ENCODE peak calls at places on chromosomes 4 and X, in five cellular contexts. N, H, Y, Z and W are unnamed samples.
A peak's percentile ranks its signal among the peaks of the same experiment; 100 is the strongest.

GRCh38 chr4:110411599-110412011 is 64.3 kb upstream of the ENPEP start:
- DNase-seq in N (no peak), H (no peak), Y (no peak), Z (no peak), W (no peak)

GRCh38 chrX:37578045-37578444 is 6.6 kb downstream of the LANCL3 start:
- DNase-seq in N (no peak), H (no peak), Y (no peak), Z (no peak), W (no peak)

GRCh38 chr4:10535900-10536299 is 78.7 kb upstream of the ZNF518B start:
- DNase-seq in N (no peak), H (no peak), Y (no peak), Z (no peak), W (no peak)

GRCh38 chr4:37917388-37917787 is 26.5 kb downstream of the TBC1D1 start:
- DNase-seq in N (no peak), H (no peak), Y (no peak), Z (no peak), W (peak; percentile 36)

GRCh38 chr4:94603170-94603747 is 151.5 kb downstream of the PDLIM5 start:
- DNase-seq in N (no peak), H (peak; percentile 39), Y (peak; percentile 28), Z (peak; percentile 45), W (no peak)

GRCh38 chr4:64899563-64899962 is 490.3 kb upstream of the TECRL start:
- DNase-seq in N (no peak), H (no peak), Y (no peak), Z (no peak), W (no peak)

GRCh38 chr4:109243871-109244270 is 58.6 kb downstream of the COL25A1 start:
- DNase-seq in N (no peak), H (no peak), Y (no peak), Z (no peak), W (no peak)

GRCh38 chr4:15695240-15695699 is 7.6 kb upstream of the BST1 start:
- DNase-seq in N (no peak), H (no peak), Y (no peak), Z (no peak), W (no peak)

GRCh38 chr4:180009316-180009715 is 2233.9 kb upstream of the TENM3 start:
- DNase-seq in N (no peak), H (no peak), Y (no peak), Z (no peak), W (no peak)

GRCh38 chr4:98501383-98501782 is 157.0 kb downstream of the TSPAN5 start:
- DNase-seq in N (no peak), H (no peak), Y (no peak), Z (no peak), W (no peak)

GRCh38 chr4:40840985-40841571 is 91.3 kb downstream of the NSUN7 start:
- DNase-seq in N (peak; percentile 80), H (peak; percentile 73), Y (peak; percentile 82), Z (peak; percentile 37), W (peak; percentile 64)

GRCh38 chrX:135974279-135974856 is 580 bp upstream of the MMGT1 start:
- DNase-seq in N (peak; percentile 74), H (peak; percentile 66), Y (peak; percentile 69), Z (peak; percentile 68), W (peak; percentile 81)

GRCh38 chr4:186725422-186726149 is 1.9 kb upstream of the FAT1 start:
- DNase-seq in N (peak; percentile 76), H (peak; percentile 74), Y (peak; percentile 79), Z (peak; percentile 72), W (peak; percentile 81)

GRCh38 chr4:109441858-109442480 is 8.4 kb downstream of the SEC24B start:
- DNase-seq in N (no peak), H (no peak), Y (no peak), Z (no peak), W (no peak)

GRCh38 chrX:1361275-1361674 is 24.7 kb downstream of the IL3RA start:
- DNase-seq in N (no peak), H (no peak), Y (no peak), Z (no peak), W (no peak)

GRCh38 chr4:72969957-72970356 is 99.6 kb downstream of the COX18 start:
- DNase-seq in N (no peak), H (no peak), Y (peak; percentile 23), Z (no peak), W (no peak)

GRCh38 chrX:9466115-9466495 is 1.2 kb downstream of the TBL1X start:
- DNase-seq in N (peak; percentile 64), H (no peak), Y (peak; percentile 53), Z (peak; percentile 31), W (peak; percentile 42)

GRCh38 chrX:68396953-68397352 is 36.3 kb downstream of the OPHN1 start:
- DNase-seq in N (no peak), H (no peak), Y (no peak), Z (peak; percentile 15), W (peak; percentile 17)

GRCh38 chr4:149676076-149676475 is 139.6 kb downstream of the IQCM start:
- DNase-seq in N (no peak), H (no peak), Y (no peak), Z (no peak), W (no peak)

GRCh38 chrX:123975180-123975579 is 13.7 kb downstream of the STAG2 start:
- DNase-seq in N (no peak), H (no peak), Y (no peak), Z (no peak), W (no peak)

GRCh38 chr4:76061977-76062376 is 12.5 kb upstream of the ART3 start:
- DNase-seq in N (no peak), H (no peak), Y (no peak), Z (no peak), W (no peak)

GRCh38 chrX:150643271-150643670 is 49.9 kb upstream of the MTMR1 start:
- DNase-seq in N (no peak), H (no peak), Y (no peak), Z (no peak), W (no peak)

GRCh38 chrX:7582191-7582590 is 260.8 kb upstream of the VCX start:
- DNase-seq in N (no peak), H (no peak), Y (no peak), Z (no peak), W (no peak)

GRCh38 chrX:7580127-7580526 is 262.8 kb upstream of the VCX start:
- DNase-seq in N (no peak), H (no peak), Y (no peak), Z (no peak), W (no peak)

GRCh38 chrX:7586126-7586525 is 256.8 kb upstream of the VCX start:
- DNase-seq in N (no peak), H (no peak), Y (no peak), Z (no peak), W (no peak)
- TF ChIP-seq CTCF in N (peak; percentile 35), H (no peak), Y (peak; percentile 29), Z (no peak), W (peak; percentile 50)

DNA sequence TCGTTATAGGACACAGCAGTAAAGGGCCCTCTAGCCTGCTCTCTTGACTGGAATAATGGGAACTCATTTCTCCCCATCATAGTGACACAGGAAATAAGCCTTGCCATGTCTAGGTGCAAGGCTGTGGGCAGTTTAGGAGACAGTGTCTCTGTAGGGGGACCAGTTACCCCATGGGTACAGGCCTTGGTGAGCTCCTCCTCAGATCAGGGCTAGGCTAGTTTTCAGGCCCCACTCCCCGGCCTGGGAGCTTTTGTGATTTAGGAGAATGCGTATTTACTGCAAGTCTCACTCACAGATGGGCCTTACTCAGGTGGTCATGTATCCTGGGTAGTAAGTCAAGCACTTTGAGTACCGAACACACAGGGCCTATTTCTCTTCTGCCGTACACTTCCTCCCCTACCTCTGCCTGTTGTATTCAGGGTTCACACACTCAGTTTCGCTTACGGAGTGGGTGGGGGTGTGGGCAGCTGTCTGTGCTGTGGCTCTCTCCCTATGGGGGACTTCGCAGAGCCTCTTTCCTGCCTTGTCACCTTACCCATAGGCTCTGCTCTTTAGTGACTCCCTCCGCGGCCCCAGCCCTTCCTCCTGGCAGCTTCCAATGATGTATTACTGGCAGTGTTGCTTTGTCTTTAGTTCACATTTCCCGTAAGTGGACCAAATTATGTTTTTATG is 34.2 kb downstream of the FAM193A start:
- DNase-seq in N (peak; percentile 41), H (no peak), Y (no peak), Z (no peak), W (peak; percentile 24)
- H3K4me1 ChIP-seq in N (peaks cover 38% of the 10 kb centered on the region), H (peaks cover 20% of the 10 kb centered on the region), Y (peaks cover 46% of the 10 kb centered on the region), Z (peaks cover 3% of the 10 kb centered on the region), W (peaks cover 57% of the 10 kb centered on the region)

GRCh38 chrX:43866423-43866822 is 15.8 kb downstream of the MAOB start:
- DNase-seq in N (no peak), H (no peak), Y (no peak), Z (no peak), W (no peak)

GRCh38 chrX:43865791-43866190 is 16.5 kb downstream of the MAOB start:
- DNase-seq in N (no peak), H (no peak), Y (no peak), Z (no peak), W (no peak)

GRCh38 chrX:43860646-43861370 is 21.4 kb downstream of the MAOB start:
- DNase-seq in N (no peak), H (no peak), Y (no peak), Z (no peak), W (no peak)

GRCh38 chrX:43861750-43862149 is 20.5 kb downstream of the MAOB start:
- DNase-seq in N (no peak), H (no peak), Y (no peak), Z (no peak), W (no peak)

GRCh38 chrX:43862434-43862833 is 19.8 kb downstream of the MAOB start:
- DNase-seq in N (no peak), H (no peak), Y (no peak), Z (no peak), W (no peak)
- H3K27ac ChIP-seq in N (no peak overlapping the region), H (no peak overlapping the region), Y (peak overlapping the region; percentile 44), Z (peak overlapping the region; percentile 6), W (peak overlapping the region; percentile 83)

DNA sequence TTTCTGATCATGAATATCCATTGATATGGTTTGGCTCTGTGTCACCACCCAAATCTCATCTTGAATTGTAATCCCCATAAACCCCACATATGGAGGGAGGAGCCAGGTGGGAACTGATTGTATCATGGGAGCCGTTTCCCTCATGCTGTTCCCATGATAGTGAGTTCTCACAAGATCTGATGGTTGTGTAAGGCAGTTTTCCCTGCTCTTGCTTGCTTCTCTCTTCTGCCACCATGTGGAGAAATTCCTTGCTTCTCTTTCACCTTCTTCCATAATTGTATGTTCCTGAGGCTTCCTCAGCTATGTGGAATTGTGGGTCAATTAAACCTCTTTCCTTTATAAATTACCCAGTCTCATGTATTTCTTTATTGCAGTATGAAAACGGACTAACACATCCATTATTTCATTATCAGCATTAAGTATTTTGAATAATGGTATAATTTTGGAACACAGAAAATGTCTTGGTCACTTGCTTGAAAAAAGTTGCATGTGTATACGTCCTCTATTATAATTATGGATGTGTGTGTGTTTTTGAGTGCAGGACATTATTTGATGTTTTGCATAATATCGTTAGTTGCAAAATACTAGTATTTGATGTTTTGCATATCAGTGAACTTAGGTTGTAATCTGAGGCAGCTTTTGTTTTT is 334.6 kb downstream of the PCDH10 start:
- DNase-seq in N (no peak), H (no peak), Y (no peak), Z (no peak), W (no peak)
- TF ChIP-seq CTCF in N (peak; percentile 26), H (no peak), Y (no peak), Z (no peak), W (peak; percentile 20)

GRCh38 chrX:65690057-65690855 is 22.8 kb downstream of the MSN start:
- DNase-seq in N (no peak), H (no peak), Y (peak; percentile 62), Z (no peak), W (no peak)
- H3K4me1 ChIP-seq in N (peaks cover 86% of the 10 kb centered on the region), H (peaks cover 29% of the 10 kb centered on the region), Y (peaks cover 100% of the 10 kb centered on the region), Z (no peaks in the 10 kb centered on the region), W (peaks cover 95% of the 10 kb centered on the region)